ENCODE peak calls at places on chromosomes 5 and 9, in ten cellular contexts. T, U, O, G, Y, S, D, V, L and C are unnamed samples.

GRCh38 chr5:178227138-178227659 is 5.4 kb downstream of the PHYKPL start:
- DNase-seq in T (no peak), U (no peak), O (peak), G (no peak), Y (no peak), S (no peak), D (no peak), V (no peak), L (no peak), C (no peak)

GRCh38 chr9:16293610-16294009 is 576.9 kb downstream of the BNC2 start:
- DNase-seq in T (no peak), U (no peak), O (peak), G (no peak), Y (peak), S (no peak), D (no peak), V (no peak), L (no peak), C (no peak)

GRCh38 chr5:123097871-123098735 is 9.1 kb downstream of the PRDM6 start:
- DNase-seq in T (no peak), U (no peak), O (no peak), G (no peak), Y (peak), S (no peak), D (no peak), V (no peak), L (no peak), C (no peak)

GRCh38 chr5:135890867-135891266 is 4.8 kb downstream of the IL9 start:
- DNase-seq in T (no peak), U (no peak), O (no peak), G (no peak), Y (no peak), S (no peak), D (no peak), V (no peak), L (no peak), C (peak)

GRCh38 chr9:4170231-4170630 is 129.6 kb downstream of the GLIS3 start:
- DNase-seq in T (no peak), U (no peak), O (peak), G (no peak), Y (no peak), S (no peak), D (peak), V (no peak), L (no peak), C (no peak)

GRCh38 chr5:141475625-141476131 is at the start of gene PCDHGC3:
- DNase-seq in T (peak), U (peak), O (peak), G (peak), Y (peak), S (peak), D (peak), V (peak), L (peak), C (peak)

GRCh38 chr5:81779125-81779934 is 28.4 kb upstream of the SSBP2 start:
- DNase-seq in T (no peak), U (no peak), O (peak), G (no peak), Y (peak), S (peak), D (no peak), V (no peak), L (peak), C (peak)

GRCh38 chr9:134327671-134328231 is 1.5 kb downstream of the RXRA start:
- DNase-seq in T (no peak), U (no peak), O (peak), G (no peak), Y (no peak), S (no peak), D (no peak), V (no peak), L (no peak), C (no peak)

GRCh38 chr5:10726913-10727517 is 34.0 kb downstream of the DAP start:
- DNase-seq in T (no peak), U (no peak), O (no peak), G (no peak), Y (no peak), S (no peak), D (no peak), V (no peak), L (no peak), C (no peak)

GRCh38 chr5:173423452-173424117 is 95.4 kb upstream of the STC2 start:
- DNase-seq in T (no peak), U (no peak), O (no peak), G (no peak), Y (no peak), S (no peak), D (no peak), V (no peak), L (no peak), C (no peak)

GRCh38 chr5:143495823-143496275 is 92.4 kb upstream of the NR3C1 start:
- DNase-seq in T (no peak), U (peak), O (peak), G (peak), Y (peak), S (no peak), D (peak), V (no peak), L (peak), C (no peak)

GRCh38 chr5:19615661-19616060 is 372.3 kb downstream of the CDH18 start:
- DNase-seq in T (no peak), U (no peak), O (no peak), G (no peak), Y (no peak), S (no peak), D (no peak), V (no peak), L (no peak), C (no peak)

GRCh38 chr5:112012112-112012511 is 255.1 kb upstream of the NREP start:
- DNase-seq in T (no peak), U (no peak), O (peak), G (no peak), Y (peak), S (no peak), D (no peak), V (no peak), L (peak), C (no peak)

GRCh38 chr5:74206571-74207550 is 433.7 kb downstream of the ENC1 start:
- DNase-seq in T (no peak), U (peak), O (peak), G (no peak), Y (peak), S (peak), D (peak), V (peak), L (peak), C (no peak)

GRCh38 chr5:62212648-62213047 is 93.4 kb upstream of the KIF2A start:
- DNase-seq in T (no peak), U (no peak), O (no peak), G (no peak), Y (no peak), S (no peak), D (no peak), V (no peak), L (no peak), C (no peak)

GRCh38 chr5:14157494-14157782 is 14.3 kb downstream of the TRIO start:
- DNase-seq in T (no peak), U (no peak), O (no peak), G (no peak), Y (no peak), S (no peak), D (no peak), V (no peak), L (no peak), C (no peak)

GRCh38 chr9:134800791-134801339 is 79.7 kb upstream of the FCN2 start:
- DNase-seq in T (no peak), U (no peak), O (no peak), G (no peak), Y (peak), S (no peak), D (no peak), V (no peak), L (no peak), C (no peak)

GRCh38 chr5:172905771-172906170 is 53.5 kb upstream of the RPL26L1 start:
- DNase-seq in T (no peak), U (no peak), O (no peak), G (no peak), Y (no peak), S (no peak), D (no peak), V (no peak), L (no peak), C (no peak)

GRCh38 chr5:128537999-128538248 is at the start of gene FBN2:
- DNase-seq in T (no peak), U (no peak), O (no peak), G (no peak), Y (no peak), S (no peak), D (no peak), V (no peak), L (no peak), C (no peak)
- H3K4me3 ChIP-seq in T (peak), U (peak), O (peak), G (peak), Y (peak), S (peak), D (peak), V (peak), L (peak), C (peak)

DNA sequence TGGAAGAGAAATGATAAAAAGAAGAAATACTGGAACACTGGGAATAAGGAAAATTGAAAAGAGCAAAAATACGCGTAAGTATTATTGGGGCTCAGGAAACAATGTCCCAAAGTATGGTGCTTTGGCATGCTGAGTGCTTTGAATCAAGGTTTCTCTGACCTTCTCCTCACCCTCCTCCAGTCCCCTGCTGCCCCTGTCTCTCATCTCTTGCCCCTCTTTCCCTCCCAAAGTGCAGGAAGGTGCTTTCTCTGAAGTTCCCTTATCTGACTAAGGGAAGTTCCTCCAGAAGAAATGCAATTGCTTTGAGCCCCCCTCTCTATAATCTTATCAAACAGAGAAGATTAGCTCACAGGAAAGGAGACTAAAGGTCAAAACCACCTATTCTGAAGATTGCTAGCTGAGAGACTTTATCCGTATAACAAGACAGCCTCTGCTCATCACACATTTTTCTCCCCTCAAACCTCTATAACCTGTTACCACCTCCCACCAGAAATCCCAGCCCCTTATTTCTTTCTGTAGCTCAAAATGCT is 288.2 kb downstream of the ARL15 start:
- DNase-seq in T (no peak), U (no peak), O (no peak), G (no peak), Y (no peak), S (no peak), D (no peak), V (no peak), L (no peak), C (no peak)
- H3K4me3 ChIP-seq in T (no peak), U (no peak), O (no peak), G (no peak), Y (no peak), S (no peak), D (no peak), V (no peak), L (no peak), C (no peak)

DNA sequence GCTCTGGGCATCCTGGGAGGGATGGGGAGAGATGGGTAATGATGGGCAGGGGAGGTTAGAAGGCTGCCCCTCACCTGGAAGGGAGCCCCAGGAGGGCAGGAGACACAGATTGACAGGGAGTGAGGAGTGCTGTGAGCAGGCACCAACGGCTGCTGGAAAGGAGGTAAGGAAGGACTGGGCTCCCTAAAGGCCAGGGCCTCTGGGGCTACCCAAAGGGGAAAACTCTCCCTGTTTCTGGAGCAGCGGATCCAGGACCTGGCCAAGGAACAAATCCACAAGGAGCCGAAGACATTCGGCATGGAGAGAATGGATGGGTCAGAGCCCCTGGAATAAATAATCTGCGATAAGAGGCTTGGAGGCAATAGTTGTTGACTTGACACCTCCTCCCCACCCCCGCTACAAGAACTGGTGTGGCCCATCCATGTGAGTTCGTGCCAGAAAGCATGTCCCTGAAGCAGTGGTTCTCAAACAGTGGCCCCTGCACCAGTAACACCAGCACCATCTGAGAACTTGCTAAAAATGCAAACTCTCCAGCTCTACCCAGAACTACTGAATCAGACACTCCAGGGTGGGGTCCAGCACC is 208.3 kb downstream of the GABBR2 start:
- DNase-seq in T (no peak), U (no peak), O (no peak), G (no peak), Y (no peak), S (no peak), D (no peak), V (no peak), L (no peak), C (no peak)
- H3K4me3 ChIP-seq in T (no peak), U (no peak), O (no peak), G (no peak), Y (no peak), S (no peak), D (no peak), V (no peak), L (no peak), C (no peak)

GRCh38 chr9:21506910-21507795 is 25.0 kb upstream of the IFNE start:
- DNase-seq in T (peak), U (peak), O (peak), G (no peak), Y (peak), S (no peak), D (peak), V (peak), L (peak), C (no peak)

GRCh38 chr9:21502586-21502985 is 20.5 kb upstream of the IFNE start:
- DNase-seq in T (no peak), U (no peak), O (no peak), G (no peak), Y (no peak), S (no peak), D (no peak), V (no peak), L (no peak), C (no peak)

GRCh38 chr9:21504113-21504512 is 22.0 kb upstream of the IFNE start:
- DNase-seq in T (no peak), U (no peak), O (no peak), G (no peak), Y (no peak), S (no peak), D (no peak), V (no peak), L (no peak), C (no peak)

GRCh38 chr9:21504894-21505293 is 22.8 kb upstream of the IFNE start:
- DNase-seq in T (no peak), U (no peak), O (no peak), G (no peak), Y (no peak), S (no peak), D (no peak), V (no peak), L (no peak), C (no peak)

DNA sequence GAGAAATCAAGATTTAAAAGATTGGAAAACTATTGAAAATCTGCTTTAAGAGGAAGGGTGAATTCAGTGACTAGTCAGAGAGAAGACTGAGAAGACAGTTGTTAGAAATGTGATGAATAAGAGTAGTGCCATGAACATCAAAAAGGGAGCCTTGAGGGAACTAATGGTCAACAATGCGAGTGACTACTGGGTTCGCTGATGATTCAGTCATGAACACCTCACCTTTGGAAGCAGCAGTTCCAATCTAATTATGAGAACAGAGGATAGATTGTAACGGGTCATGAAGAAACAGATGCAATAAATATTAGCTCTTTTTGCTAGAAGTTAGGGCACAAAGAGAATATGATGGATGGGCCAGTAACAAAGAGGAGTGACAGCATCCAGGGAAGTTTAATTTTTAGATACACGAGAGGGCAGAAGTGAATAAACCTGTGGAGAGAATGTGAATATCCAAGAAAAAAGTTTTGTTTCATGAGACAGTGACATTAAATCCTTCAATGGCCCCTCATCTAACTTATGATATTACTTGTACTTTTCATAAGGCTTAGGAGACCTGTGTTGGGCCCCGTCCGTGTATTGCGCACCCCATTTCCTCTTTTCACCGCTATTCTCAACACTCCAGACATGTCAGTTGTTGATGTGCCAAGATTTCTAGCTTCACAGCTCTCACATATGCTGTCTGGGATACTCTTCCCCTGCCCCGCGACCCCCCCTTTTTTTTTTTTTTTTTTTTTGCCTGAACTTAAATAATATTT is 23.5 kb upstream of the IFNE start:
- DNase-seq in T (no peak), U (no peak), O (peak), G (no peak), Y (no peak), S (no peak), D (no peak), V (no peak), L (no peak), C (no peak)
- H3K4me3 ChIP-seq in T (no peak), U (no peak), O (no peak), G (no peak), Y (no peak), S (no peak), D (no peak), V (no peak), L (no peak), C (no peak)

DNA sequence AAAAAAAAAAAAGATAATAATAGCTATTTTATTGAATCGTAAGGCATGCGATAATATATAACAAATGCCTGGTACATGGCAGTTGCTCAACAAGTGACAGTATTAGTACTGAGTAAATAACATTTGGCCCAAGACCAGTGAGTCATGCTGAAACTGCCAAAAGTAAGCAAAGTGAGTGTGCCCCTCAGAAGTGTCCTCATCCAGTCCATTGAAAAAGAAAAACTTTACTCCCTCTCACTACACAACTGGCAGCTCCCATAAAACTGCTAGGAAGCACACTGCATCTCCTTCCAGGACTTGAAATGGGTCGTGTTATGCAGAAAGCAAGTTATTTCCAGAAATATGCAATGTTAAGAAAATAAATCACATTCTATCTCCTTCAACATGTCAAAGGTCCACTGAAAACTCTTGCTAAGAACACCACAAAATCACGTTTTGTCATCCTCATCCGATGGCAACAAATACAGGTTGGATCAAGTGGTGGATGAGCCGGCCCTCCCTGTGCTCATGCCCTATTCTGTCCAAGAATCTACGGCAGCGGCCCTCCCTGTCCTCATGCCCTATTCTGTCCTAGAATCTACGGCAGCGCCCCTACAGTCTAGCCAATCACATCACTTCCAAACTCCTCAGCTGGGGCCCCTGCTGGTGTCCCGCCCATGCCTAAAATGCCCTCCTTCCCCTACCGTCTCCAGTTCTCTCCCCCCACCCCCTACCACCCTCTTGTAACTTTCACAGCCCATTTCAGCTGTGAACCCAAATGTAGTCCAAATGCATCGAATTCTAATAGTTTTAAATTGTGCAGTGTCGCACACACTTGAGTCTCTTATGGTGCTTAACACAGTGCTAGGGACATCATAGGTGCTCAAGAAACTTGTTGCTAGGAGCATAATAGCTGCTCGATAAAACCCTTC is 12.5 kb downstream of the PTCH1 start:
- DNase-seq in T (no peak), U (peak), O (peak), G (peak), Y (peak), S (no peak), D (peak), V (no peak), L (no peak), C (peak)
- H3K4me3 ChIP-seq in T (peak), U (no peak), O (peak), G (peak), Y (no peak), S (no peak), D (peak), V (peak), L (no peak), C (peak)

DNA sequence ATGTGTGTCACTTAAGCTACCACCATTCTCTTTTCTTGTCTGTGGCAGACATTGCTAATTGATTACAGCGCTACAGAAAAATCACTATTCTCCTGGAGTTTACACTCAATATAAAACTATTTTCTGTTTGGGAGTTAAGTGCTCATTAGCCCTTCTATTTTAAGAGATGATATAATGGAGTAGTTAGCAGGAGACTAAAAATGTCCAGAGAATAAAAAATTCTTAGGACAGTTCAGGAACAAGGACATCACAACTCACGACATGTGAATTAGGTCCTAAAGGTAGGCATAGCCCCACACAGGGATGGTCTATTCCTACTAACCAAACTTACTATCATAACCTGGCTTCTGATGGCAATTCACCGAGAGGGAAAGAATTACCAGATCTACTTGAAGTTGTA is 258.5 kb downstream of the KIAA0825 start:
- DNase-seq in T (no peak), U (no peak), O (no peak), G (no peak), Y (no peak), S (no peak), D (no peak), V (no peak), L (no peak), C (no peak)
- H3K4me3 ChIP-seq in T (no peak), U (no peak), O (no peak), G (no peak), Y (no peak), S (no peak), D (no peak), V (no peak), L (no peak), C (no peak)

DNA sequence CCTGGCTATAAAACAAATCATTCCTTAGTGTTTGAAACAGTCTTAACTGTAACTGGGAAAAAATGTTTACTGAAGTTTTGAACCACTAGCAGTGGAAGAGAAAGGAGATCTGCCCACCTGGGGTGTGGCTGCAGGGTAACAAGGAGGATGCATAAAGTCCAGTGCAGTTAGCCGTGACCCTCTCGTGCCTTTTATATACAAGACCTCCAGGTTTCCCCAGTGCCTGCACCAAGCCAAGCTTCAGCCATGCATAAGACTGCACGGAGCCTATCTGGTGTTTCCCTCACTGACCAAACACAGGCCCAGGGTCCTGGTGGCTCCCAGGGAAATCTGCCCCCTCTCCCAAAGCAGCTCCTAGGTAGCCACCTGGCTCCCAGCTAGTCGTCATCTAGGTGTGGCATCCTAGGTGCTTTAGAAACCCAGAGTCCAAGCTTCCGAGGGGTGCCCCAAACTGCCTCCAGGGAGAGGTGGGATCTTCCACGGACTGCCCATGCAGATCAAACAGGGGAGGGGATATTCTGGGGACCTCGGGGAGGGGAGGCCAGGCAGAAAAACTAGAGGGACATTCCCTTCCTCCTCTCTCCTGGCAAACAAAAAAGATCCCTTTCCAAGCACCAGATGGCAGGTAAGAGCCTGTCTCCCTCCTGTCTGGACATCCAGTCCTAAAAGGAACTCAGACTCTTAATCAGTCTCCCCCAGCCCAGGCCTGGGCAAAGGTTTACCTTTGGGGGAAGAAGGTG is 2.7 kb downstream of the SHB start:
- DNase-seq in T (no peak), U (no peak), O (peak), G (no peak), Y (no peak), S (no peak), D (no peak), V (no peak), L (no peak), C (no peak)
- H3K4me3 ChIP-seq in T (peak), U (peak), O (peak), G (peak), Y (peak), S (no peak), D (peak), V (peak), L (peak), C (no peak)